ENCODE peak calls at places on chromosomes 4 and X, in seven cellular contexts. P, U, A, Y, D, L and E are unnamed samples.

GRCh38 chr4:127188847-127189246 is 443.9 kb upstream of the INTU start:
- DNase-seq in A (no peak), Y (no peak), D (peak; percentile 1), L (peak; percentile 45), U (no peak), P (no peak), E (no peak)

GRCh38 chr4:151238477-151238876 is 38.5 kb upstream of the PRSS48 start:
- DNase-seq in A (no peak), U (no peak), D (no peak), Y (no peak), L (no peak), P (no peak), E (no peak)

GRCh38 chrX:17495052-17495451 is 120.1 kb downstream of the NHS start:
- DNase-seq in D (peak; percentile 15), P (no peak), A (no peak), L (no peak), U (no peak), Y (no peak), E (no peak)

GRCh38 chrX:22220941-22221340 is 51.8 kb upstream of the CBLL2 start:
- DNase-seq in D (no peak), Y (no peak), A (peak; percentile 30), U (no peak), L (peak; percentile 72), P (no peak), E (no peak)

GRCh38 chr4:150244600-150244999 is 166.4 kb downstream of the DCLK2 start:
- DNase-seq in L (peak; percentile 70), U (no peak), P (no peak), D (no peak), Y (no peak), A (no peak), E (no peak)

GRCh38 chr4:149311076-149311475 is 504.6 kb downstream of the IQCM start:
- DNase-seq in P (no peak), A (no peak), D (no peak), Y (no peak), L (no peak), U (no peak), E (no peak)

GRCh38 chr4:99817310-99817885 is 771 bp downstream of the DAPP1 start:
- DNase-seq in Y (no peak), L (no peak), A (no peak), P (no peak), D (no peak), U (no peak), E (no peak)

GRCh38 chr4:88610771-88611170 is 18.5 kb downstream of the HERC3 start:
- DNase-seq in U (peak; percentile 62), A (no peak), Y (no peak), L (peak; percentile 11), P (no peak), D (no peak), E (peak; percentile 41)

GRCh38 chr4:147933316-147933715 is 201.4 kb downstream of the ARHGAP10 start:
- DNase-seq in P (no peak), A (no peak), U (no peak), L (no peak), Y (no peak), D (no peak), E (no peak)

GRCh38 chr4:184887947-184888346 is 62.2 kb upstream of the ACSL1 start:
- DNase-seq in A (no peak), L (no peak), D (no peak), Y (no peak), P (no peak), U (no peak), E (no peak)

GRCh38 chr4:43394976-43395375 is 502.5 kb downstream of the GRXCR1 start:
- DNase-seq in Y (no peak), L (peak; percentile 8), P (no peak), U (no peak), D (no peak), A (no peak), E (no peak)

GRCh38 chrX:9315086-9315485 is 149.8 kb upstream of the TBL1X start:
- DNase-seq in L (peak; percentile 37), A (no peak), U (no peak), P (no peak), D (no peak), Y (no peak), E (no peak)

GRCh38 chrX:139049455-139049854 is 337.9 kb upstream of the FGF13 start:
- DNase-seq in L (no peak), P (no peak), Y (no peak), U (no peak), D (no peak), A (no peak), E (no peak)

GRCh38 chrX:10726647-10727046 is 106.3 kb upstream of the MID1 start:
- DNase-seq in U (no peak), L (peak; percentile 47), D (no peak), A (peak; percentile 10), P (no peak), Y (no peak), E (no peak)

GRCh38 chrX:66717926-66718325 is 79.0 kb upstream of the EDA2R start:
- DNase-seq in Y (no peak), L (no peak), A (no peak), U (no peak), D (no peak), P (no peak), E (no peak)

GRCh38 chr4:151434183-151434860 is 25.3 kb downstream of the FHIP1A start:
- DNase-seq in D (no peak), P (no peak), A (no peak), L (no peak), Y (no peak), U (no peak), E (no peak)

GRCh38 chrX:2696698-2697215 is 5.7 kb downstream of the CD99 start:
- DNase-seq in L (peak; percentile 90), P (no peak), U (no peak), Y (no peak), A (peak; percentile 60), D (no peak), E (no peak)

GRCh38 chrX:115350696-115351408 is 61.3 kb downstream of the LUZP4 start:
- DNase-seq in U (no peak), A (no peak), D (no peak), L (no peak), P (no peak), Y (no peak), E (no peak)

GRCh38 chr4:147639388-147639787 is 22.2 kb downstream of the TMEM184C start:
- DNase-seq in U (no peak), D (no peak), P (no peak), A (no peak), Y (no peak), L (no peak), E (no peak)

GRCh38 chr4:121140712-121141111 is 23.4 kb downstream of the TNIP3 start:
- DNase-seq in Y (no peak), A (no peak), U (no peak), L (peak; percentile 50), D (no peak), P (no peak), E (no peak)

GRCh38 chr4:101774807-101775206 is 15.7 kb upstream of the BANK1 start:
- DNase-seq in L (peak; percentile 57), Y (no peak), A (no peak), D (peak; percentile 41), P (no peak), U (no peak), E (no peak)

GRCh38 chr4:68162196-68162595 is 32.5 kb upstream of the TMPRSS11F start:
- DNase-seq in P (no peak), U (no peak), Y (no peak), D (no peak), A (no peak), L (no peak), E (no peak)

GRCh38 chr4:48491514-48492176 is 1.6 kb downstream of the ZAR1 start:
- DNase-seq in D (no peak), L (no peak), P (no peak), U (no peak), A (no peak), Y (no peak), E (no peak)

GRCh38 chr4:48489683-48490011 is 405 bp upstream of the ZAR1 start:
- DNase-seq in D (no peak), L (no peak), U (no peak), P (peak; percentile 59), A (no peak), Y (no peak), E (no peak)

GRCh38 chr4:48493485-48494100 is 3.5 kb downstream of the ZAR1 start:
- DNase-seq in Y (no peak), L (no peak), U (no peak), D (no peak), A (no peak), P (no peak), E (no peak)

GRCh38 chr4:48490012-48490679 is at the start of gene ZAR1:
- DNase-seq in A (no peak), D (no peak), P (no peak), U (no peak), Y (no peak), L (no peak), E (no peak)

DNA sequence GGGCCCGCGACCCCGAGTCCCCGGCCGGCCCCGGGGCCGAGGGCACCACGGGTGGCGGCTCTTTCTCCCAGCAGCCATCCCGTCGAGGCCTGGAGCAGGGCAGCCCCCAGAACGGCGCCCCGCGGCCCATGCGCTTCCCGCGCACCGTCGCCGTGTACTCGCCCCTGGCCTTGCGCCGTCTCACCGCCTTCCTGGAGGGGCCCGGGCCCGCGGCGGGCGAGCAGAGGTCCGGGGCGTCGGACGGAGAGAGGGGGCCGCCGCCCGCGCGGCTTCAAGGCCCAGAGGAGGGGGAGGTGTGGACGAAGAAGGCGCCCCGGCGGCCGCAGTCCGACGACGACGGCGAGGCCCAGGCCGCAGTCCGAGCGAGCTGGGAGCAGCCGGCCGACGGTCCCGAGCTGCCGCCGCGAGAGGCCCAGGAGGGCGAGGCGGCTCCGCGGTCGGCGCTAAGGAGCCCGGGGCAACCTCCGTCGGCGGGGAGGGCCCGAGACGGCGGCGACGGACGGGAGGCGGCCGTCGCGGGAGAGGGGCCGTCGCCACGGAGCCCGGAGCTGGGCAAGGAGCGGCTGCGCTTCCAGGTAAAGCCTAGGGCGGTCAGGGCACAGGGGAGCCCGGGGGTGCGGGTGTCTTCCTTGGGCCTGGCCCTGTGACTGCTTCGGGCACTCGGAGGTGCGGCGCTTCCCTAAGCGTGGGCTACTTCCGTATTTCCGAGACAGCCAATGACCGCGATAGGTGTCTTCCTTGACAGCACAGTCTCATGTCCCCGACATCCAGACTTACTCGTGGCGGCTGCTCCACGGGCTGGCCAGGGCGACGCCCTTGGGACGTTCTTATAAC is 845 bp downstream of the ZAR1 start:
- DNase-seq in U (no peak), L (no peak), D (no peak), A (no peak), P (peak; percentile 74), Y (no peak), E (no peak)
- H3K27me3 ChIP-seq in U (no peaks in the 10 kb centered on the region), L (peaks cover 69% of the 10 kb centered on the region), D (no peaks in the 10 kb centered on the region), A (peaks cover 47% of the 10 kb centered on the region), P (peaks cover 30% of the 10 kb centered on the region), Y (no peaks in the 10 kb centered on the region), E (peaks cover 7% of the 10 kb centered on the region)

GRCh38 chr4:1003271-1004070 is 8.0 kb upstream of the FGFRL1 start:
- DNase-seq in P (no peak), D (no peak), A (no peak), L (no peak), Y (no peak), U (no peak), E (no peak)
- H3K27me3 ChIP-seq in P (peaks cover 82% of the 10 kb centered on the region), D (no peaks in the 10 kb centered on the region), A (peaks cover 69% of the 10 kb centered on the region), L (peaks cover 77% of the 10 kb centered on the region), Y (no peaks in the 10 kb centered on the region), U (no peaks in the 10 kb centered on the region), E (no peaks in the 10 kb centered on the region)

GRCh38 chrX:7908821-7909220 is 18.4 kb downstream of the PNPLA4 start:
- DNase-seq in P (no peak), L (no peak), Y (no peak), A (no peak), D (no peak), U (no peak), E (no peak)
- H3K27me3 ChIP-seq in P (no peaks in the 10 kb centered on the region), L (no peaks in the 10 kb centered on the region), Y (no peaks in the 10 kb centered on the region), A (no peaks in the 10 kb centered on the region), D (no peaks in the 10 kb centered on the region), U (no peaks in the 10 kb centered on the region), E (no peaks in the 10 kb centered on the region)

GRCh38 chr4:108168672-108169562 is at the start of gene LEF1:
- DNase-seq in L (peak; percentile 65), Y (no peak), D (peak; percentile 81), U (peak; percentile 32), A (no peak), P (peak; percentile 77), E (no peak)
- H3K27me3 ChIP-seq in L (peaks cover 93% of the 10 kb centered on the region), Y (peaks cover 3% of the 10 kb centered on the region), D (no peaks in the 10 kb centered on the region), U (peaks cover 5% of the 10 kb centered on the region), A (peaks cover 85% of the 10 kb centered on the region), P (peaks cover 84% of the 10 kb centered on the region), E (peaks cover 38% of the 10 kb centered on the region)